ENCODE peak calls at places on chromosomes 4 and X, in seven cellular contexts. G, S, P, R, N, O and B are unnamed samples.

GRCh38 chr4:15005474-15006115 is 3.3 kb downstream of the CPEB2 start:
- DNase-seq in G (no peak), S (no peak), P (no peak), O (no peak), N (no peak), R (peak; percentile 7), B (no peak)

GRCh38 chrX:148854351-148854750 is 353.9 kb downstream of the AFF2 start:
- DNase-seq in S (no peak), P (no peak), O (peak; percentile 31), G (no peak), R (no peak), N (no peak), B (no peak)

GRCh38 chrX:96713303-96713702 is 28.7 kb downstream of the DIAPH2 start:
- DNase-seq in P (no peak), O (no peak), G (no peak), S (no peak), N (no peak), R (no peak), B (no peak)

GRCh38 chr4:82898322-82899243 is 2.0 kb upstream of the THAP9 start:
- DNase-seq in N (peak; percentile 91), P (peak; percentile 63), S (no peak), R (peak; percentile 83), O (peak; percentile 77), G (peak; percentile 95), B (no peak)

GRCh38 chr4:170853422-170854021 is 763.8 kb upstream of the AADAT start:
- DNase-seq in G (peak; percentile 48), S (peak; percentile 73), R (peak; percentile 36), P (no peak), N (no peak), O (peak; percentile 32), B (peak; percentile 4)

GRCh38 chrX:30806187-30806728 is 82.8 kb downstream of the TAB3 start:
- DNase-seq in O (no peak), N (no peak), P (no peak), R (peak; percentile 43), G (no peak), S (no peak), B (no peak)

GRCh38 chrX:21993265-21993664 is 38.9 kb upstream of the PHEX start:
- DNase-seq in O (no peak), P (no peak), S (no peak), N (no peak), R (no peak), G (no peak), B (no peak)

GRCh38 chrX:150411656-150412055 is 48.5 kb downstream of the MAMLD1 start:
- DNase-seq in P (no peak), S (no peak), O (no peak), R (no peak), G (no peak), N (no peak), B (no peak)

GRCh38 chr4:110609044-110609750 is 13.7 kb downstream of the PITX2 start:
- DNase-seq in G (no peak), S (no peak), O (no peak), P (no peak), N (no peak), R (no peak), B (no peak)

GRCh38 chr4:64715741-64716140 is 306.5 kb upstream of the TECRL start:
- DNase-seq in N (no peak), S (no peak), O (no peak), G (no peak), P (no peak), R (no peak), B (no peak)
- TF ChIP-seq CTCF in N (no peak), S (no peak), O (no peak), G (no peak), P (no peak), R (no peak), B (no peak)

DNA sequence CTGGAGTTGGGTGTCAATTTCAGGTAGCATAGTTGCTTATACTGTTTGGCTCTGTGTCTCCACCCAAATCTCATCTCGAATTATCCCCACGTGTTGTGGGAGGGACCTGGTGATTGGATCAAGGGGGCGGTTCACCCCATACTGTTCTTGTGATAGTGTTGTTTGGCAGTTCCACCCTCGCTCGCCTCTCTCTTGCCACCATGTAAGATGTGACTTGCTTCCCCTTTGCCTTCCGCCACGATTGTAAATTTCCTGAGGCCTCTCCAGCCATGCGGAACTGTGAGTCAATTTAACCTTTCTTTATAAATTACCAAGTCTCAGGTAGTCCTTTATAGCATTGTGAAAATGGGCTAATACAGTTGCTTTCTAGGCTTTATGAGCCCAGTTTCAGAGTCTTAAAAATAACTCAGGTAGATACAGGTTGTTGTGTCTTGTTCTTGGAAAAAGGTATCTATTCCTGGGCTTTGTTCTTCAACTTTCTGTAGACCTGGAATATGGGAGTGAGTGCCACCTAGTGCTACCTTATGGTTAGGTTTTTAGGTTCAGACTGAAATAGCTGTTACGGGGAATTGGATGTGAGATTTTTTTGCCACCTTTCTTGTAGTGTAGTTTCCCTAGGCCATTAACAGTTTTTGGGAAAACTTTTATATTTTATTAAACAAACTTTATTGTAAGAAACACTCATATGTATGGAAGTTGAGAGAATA is 15.6 kb downstream of the PGK1 start:
- DNase-seq in O (no peak), R (no peak), P (no peak), S (no peak), N (no peak), G (no peak), B (no peak)
- TF ChIP-seq CTCF in O (peak; percentile 22), R (no peak), P (peak; percentile 17), S (peak; percentile 26), N (no peak), G (no peak), B (peak; percentile 51)

GRCh38 chrX:9151772-9152307 is 117.9 kb upstream of the FAM9B start:
- DNase-seq in P (no peak), G (no peak), N (no peak), O (no peak), R (no peak), S (no peak), B (no peak)

GRCh38 chrX:9149831-9150230 is 115.9 kb upstream of the FAM9B start:
- DNase-seq in N (peak; percentile 17), P (no peak), G (peak; percentile 28), S (no peak), O (peak; percentile 17), R (no peak), B (no peak)

GRCh38 chrX:9148626-9149385 is 114.9 kb upstream of the FAM9B start:
- DNase-seq in S (no peak), P (no peak), N (peak; percentile 71), R (peak; percentile 10), G (peak; percentile 80), O (peak; percentile 64), B (no peak)

GRCh38 chrX:9147631-9148189 is 113.8 kb upstream of the FAM9B start:
- DNase-seq in G (no peak), N (no peak), R (no peak), S (no peak), P (no peak), O (no peak), B (no peak)

GRCh38 chrX:9153299-9153698 is 119.4 kb upstream of the FAM9B start:
- DNase-seq in O (peak; percentile 49), R (peak; percentile 26), G (peak; percentile 77), N (peak; percentile 65), S (no peak), P (no peak), B (no peak)
- TF ChIP-seq CTCF in O (no peak), R (no peak), G (no peak), N (no peak), S (no peak), P (no peak), B (no peak)

DNA sequence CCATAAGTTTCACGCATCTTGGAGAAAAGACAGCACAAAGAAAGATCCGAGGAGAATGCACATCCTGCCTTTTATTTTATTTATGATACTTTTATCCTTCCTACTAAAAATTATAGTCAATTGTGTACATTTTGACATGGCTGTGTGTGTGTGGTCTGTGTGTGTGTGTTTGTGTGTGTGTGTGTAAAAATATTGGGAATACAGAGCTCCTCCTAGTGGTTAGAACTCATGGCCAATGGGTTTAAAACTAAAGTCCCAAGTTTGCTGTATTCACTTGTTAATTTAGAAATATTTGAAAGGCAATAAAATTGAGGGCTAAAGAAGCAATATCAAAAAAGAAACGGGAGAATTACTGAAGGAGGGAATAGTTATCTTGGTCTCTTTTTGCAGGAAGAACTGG is 47.5 kb downstream of the NKX6-1 start:
- DNase-seq in S (no peak), R (peak; percentile 13), P (no peak), N (no peak), O (peak; percentile 7), G (peak; percentile 27), B (no peak)
- TF ChIP-seq CTCF in S (peak; percentile 29), R (peak; percentile 40), P (peak; percentile 50), N (peak; percentile 30), O (peak; percentile 54), G (peak; percentile 62), B (peak; percentile 53)

GRCh38 chr4:38834570-38834969 is 22.0 kb downstream of the TLR6 start:
- DNase-seq in P (no peak), O (no peak), R (no peak), G (no peak), N (no peak), S (no peak), B (no peak)

GRCh38 chr4:38829237-38829636 is 24.6 kb upstream of the TLR1 start:
- DNase-seq in S (no peak), R (no peak), P (no peak), N (no peak), G (no peak), O (no peak), B (no peak)

GRCh38 chr4:38832206-38832605 is 24.4 kb downstream of the TLR6 start:
- DNase-seq in P (no peak), G (no peak), O (no peak), R (no peak), S (no peak), N (no peak), B (no peak)

GRCh38 chr4:38831653-38832052 is 25.0 kb downstream of the TLR6 start:
- DNase-seq in N (peak; percentile 72), S (no peak), P (no peak), G (no peak), O (peak; percentile 17), R (no peak), B (no peak)

DNA sequence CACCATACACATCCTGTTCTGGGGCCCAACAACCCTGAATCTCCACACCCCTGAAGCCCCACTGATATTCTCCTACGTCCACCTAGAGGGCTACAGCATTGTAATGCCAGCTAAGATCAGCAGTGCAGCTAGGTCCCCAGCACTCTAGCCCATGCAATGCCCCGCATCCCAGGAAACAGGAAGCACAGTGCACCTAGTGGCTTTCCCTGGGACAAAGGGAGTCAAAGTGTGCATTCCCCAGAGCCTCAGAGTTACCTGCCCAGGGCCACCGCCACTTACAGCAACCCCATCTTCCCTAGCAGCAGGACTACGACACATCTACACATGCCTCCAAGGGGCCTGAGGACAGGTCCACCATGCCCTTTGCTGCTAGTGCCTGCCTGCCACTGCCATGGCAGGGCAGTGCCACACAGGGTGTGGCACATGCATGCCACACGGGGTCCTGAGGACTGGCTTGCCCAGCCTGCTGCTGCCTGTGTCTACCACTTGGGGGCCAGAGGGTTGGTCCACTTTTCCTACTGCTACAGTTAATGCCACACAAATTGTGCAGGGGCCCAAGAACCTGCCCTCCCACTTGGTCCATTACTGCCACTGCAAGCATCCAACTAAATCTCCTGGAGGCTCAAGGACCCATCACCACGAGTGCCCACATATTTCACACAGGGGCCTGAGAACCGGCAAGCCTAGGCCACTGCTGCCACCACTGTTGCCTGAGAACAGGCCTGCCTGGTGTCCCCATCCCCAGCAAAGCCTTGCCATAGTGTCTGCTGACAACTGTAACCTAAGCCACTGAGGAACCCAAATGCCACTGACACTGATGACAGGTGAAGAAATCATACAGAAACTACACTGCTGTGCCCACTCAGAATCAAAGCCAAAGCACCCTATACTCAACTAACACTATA is 23.7 kb downstream of the TLR6 start:
- DNase-seq in O (no peak), N (no peak), P (no peak), R (no peak), G (no peak), S (no peak), B (no peak)
- TF ChIP-seq CTCF in O (peak; percentile 36), N (no peak), P (no peak), R (no peak), G (peak; percentile 30), S (peak; percentile 62), B (no peak)

GRCh38 chr4:71540749-71541269 is 202.0 kb downstream of the SLC4A4 start:
- DNase-seq in G (no peak), N (no peak), R (no peak), O (peak; percentile 7), P (no peak), S (no peak), B (no peak)
- TF ChIP-seq CTCF in G (no peak), N (no peak), R (no peak), O (peak; percentile 49), P (peak; percentile 19), S (no peak), B (no peak)